ENCODE peak calls at places on chromosomes 16 and 17, in four cellular contexts. One of them, this sample, is unnamed.

GRCh38 chr16:72850863-72851262 is 197.1 kb downstream of the ZFHX3 start:
- DNase-seq in IMR-90: peak
- DNase-seq in uterus: peak
- DNase-seq in endothelial cell of umbilical vein: peak
- DNase-seq in this sample: no peak

GRCh38 chr17:63150994-63151464 is 185.0 kb downstream of the TANC2 start:
- DNase-seq in uterus: no peak
- DNase-seq in IMR-90: peak
- DNase-seq in endothelial cell of umbilical vein: no peak
- DNase-seq in this sample: no peak

GRCh38 chr16:49491736-49492089 is 118.1 kb downstream of the C16orf78 start:
- DNase-seq in uterus: peak
- DNase-seq in endothelial cell of umbilical vein: peak
- DNase-seq in IMR-90: no peak
- DNase-seq in this sample: no peak

GRCh38 chr16:48906076-48906475 is 296.1 kb upstream of the N4BP1 start:
- DNase-seq in uterus: no peak
- DNase-seq in endothelial cell of umbilical vein: no peak
- DNase-seq in IMR-90: no peak
- DNase-seq in this sample: no peak

GRCh38 chr16:52547001-52547833 is at the start of gene TOX3:
- DNase-seq in uterus: no peak
- DNase-seq in IMR-90: no peak
- DNase-seq in endothelial cell of umbilical vein: no peak
- DNase-seq in this sample: no peak

GRCh38 chr17:61411944-61412859 is 12.6 kb downstream of the TBX2 start:
- DNase-seq in endothelial cell of umbilical vein: peak
- DNase-seq in IMR-90: peak
- DNase-seq in uterus: peak
- DNase-seq in this sample: no peak

GRCh38 chr17:42188749-42189650 is 3.7 kb upstream of the HCRT start:
- DNase-seq in uterus: no peak
- DNase-seq in endothelial cell of umbilical vein: no peak
- DNase-seq in IMR-90: no peak
- DNase-seq in this sample: no peak

GRCh38 chr17:33978889-33979288 is 276.2 kb upstream of the CCL2 start:
- DNase-seq in uterus: no peak
- DNase-seq in endothelial cell of umbilical vein: no peak
- DNase-seq in IMR-90: no peak
- DNase-seq in this sample: no peak

GRCh38 chr17:82153295-82153691 is 55.3 kb upstream of the FASN start:
- DNase-seq in uterus: no peak
- DNase-seq in endothelial cell of umbilical vein: no peak
- DNase-seq in IMR-90: no peak
- DNase-seq in this sample: no peak

GRCh38 chr16:59205403-59205802 is 471.3 kb upstream of the GOT2 start:
- DNase-seq in IMR-90: no peak
- DNase-seq in uterus: no peak
- DNase-seq in endothelial cell of umbilical vein: no peak
- DNase-seq in this sample: no peak

GRCh38 chr17:50063516-50064252 is 7.8 kb downstream of the ITGA3 start:
- DNase-seq in IMR-90: peak
- DNase-seq in uterus: no peak
- DNase-seq in endothelial cell of umbilical vein: no peak
- DNase-seq in this sample: no peak

GRCh38 chr16:67470314-67470713 is 10.6 kb downstream of the ATP6V0D1 start:
- DNase-seq in endothelial cell of umbilical vein: no peak
- DNase-seq in IMR-90: no peak
- DNase-seq in uterus: no peak
- DNase-seq in this sample: peak

GRCh38 chr17:11608396-11608795 is 10.1 kb downstream of the DNAH9 start:
- DNase-seq in IMR-90: no peak
- DNase-seq in uterus: peak
- DNase-seq in endothelial cell of umbilical vein: no peak
- DNase-seq in this sample: peak

GRCh38 chr17:17391575-17392370 is 85.0 kb upstream of the MED9 start:
- DNase-seq in IMR-90: no peak
- DNase-seq in uterus: no peak
- DNase-seq in endothelial cell of umbilical vein: no peak
- DNase-seq in this sample: no peak

GRCh38 chr16:84746231-84746630 is 46.4 kb downstream of the USP10 start:
- DNase-seq in uterus: no peak
- DNase-seq in endothelial cell of umbilical vein: no peak
- DNase-seq in IMR-90: no peak
- DNase-seq in this sample: no peak

GRCh38 chr16:72935896-72936295 is 112.0 kb downstream of the ZFHX3 start:
- DNase-seq in endothelial cell of umbilical vein: no peak
- DNase-seq in IMR-90: no peak
- DNase-seq in uterus: no peak
- DNase-seq in this sample: peak

GRCh38 chr17:329794-330420 is 22.7 kb downstream of the RPH3AL start:
- DNase-seq in endothelial cell of umbilical vein: no peak
- DNase-seq in IMR-90: no peak
- DNase-seq in uterus: no peak
- DNase-seq in this sample: no peak

GRCh38 chr17:36938566-36939058 is 1.3 kb downstream of the LHX1 start:
- DNase-seq in IMR-90: no peak
- DNase-seq in endothelial cell of umbilical vein: no peak
- DNase-seq in uterus: no peak
- DNase-seq in this sample: no peak
- H3K4me3 ChIP-seq in IMR-90: no peak
- H3K4me3 ChIP-seq in endothelial cell of umbilical vein: no peak
- H3K4me3 ChIP-seq in uterus: no peak
- H3K4me3 ChIP-seq in this sample: no peak

GRCh38 chr16:64394061-64394460 is 727.8 kb downstream of the CDH11 start:
- DNase-seq in uterus: no peak
- DNase-seq in IMR-90: no peak
- DNase-seq in endothelial cell of umbilical vein: no peak
- DNase-seq in this sample: no peak

GRCh38 chr16:64392456-64392855 is 729.4 kb downstream of the CDH11 start:
- DNase-seq in endothelial cell of umbilical vein: no peak
- DNase-seq in uterus: no peak
- DNase-seq in IMR-90: no peak
- DNase-seq in this sample: no peak

GRCh38 chr16:64391009-64391663 is 730.7 kb downstream of the CDH11 start:
- DNase-seq in IMR-90: peak
- DNase-seq in endothelial cell of umbilical vein: peak
- DNase-seq in uterus: no peak
- DNase-seq in this sample: no peak

DNA sequence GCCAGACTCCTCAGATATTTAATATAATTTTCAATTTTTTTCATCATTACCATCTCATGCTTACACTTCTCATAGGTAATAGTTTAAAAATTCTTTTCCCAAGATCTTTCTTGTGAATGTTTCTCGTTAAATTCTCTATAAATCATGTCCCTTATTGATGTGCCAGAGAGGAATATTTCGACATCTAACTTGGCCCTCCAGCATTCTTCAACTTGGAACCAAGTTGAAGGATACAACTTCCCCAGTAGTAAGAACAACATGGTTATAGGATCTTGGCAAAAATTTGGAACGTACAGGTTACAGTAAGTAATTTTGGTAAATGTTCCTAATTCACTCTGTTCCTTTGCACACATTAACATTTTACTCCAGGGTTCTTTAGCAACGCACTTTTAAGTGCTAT is 731.8 kb downstream of the CDH11 start:
- DNase-seq in IMR-90: no peak
- DNase-seq in uterus: no peak
- DNase-seq in endothelial cell of umbilical vein: no peak
- DNase-seq in this sample: no peak
- H3K27ac ChIP-seq in IMR-90: no peak
- H3K27ac ChIP-seq in uterus: peak
- H3K27ac ChIP-seq in endothelial cell of umbilical vein: no peak
- H3K27ac ChIP-seq in this sample: no peak

DNA sequence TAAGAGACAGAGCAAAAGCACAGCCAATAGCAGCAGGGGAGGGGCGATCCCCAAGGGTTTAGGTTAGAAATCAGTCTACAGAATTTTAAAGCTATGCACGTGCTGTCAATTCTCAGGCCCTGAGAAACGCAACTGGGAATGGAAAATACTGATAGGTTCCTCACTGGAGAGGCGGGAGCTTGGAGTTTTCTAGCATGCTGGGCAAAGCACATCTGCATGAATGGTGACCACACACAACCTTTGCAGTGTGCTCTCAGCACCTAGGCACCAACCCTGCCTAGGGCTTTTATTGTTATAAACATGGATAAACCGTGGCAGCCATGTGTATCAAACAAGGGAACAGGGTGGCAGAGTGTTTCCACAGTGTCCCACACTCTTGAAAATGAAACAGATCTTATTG is 168.0 kb downstream of the AATF start:
- DNase-seq in IMR-90: no peak
- DNase-seq in endothelial cell of umbilical vein: no peak
- DNase-seq in uterus: no peak
- DNase-seq in this sample: no peak
- TF ChIP-seq POLR2A in IMR-90: no peak
- TF ChIP-seq POLR2A in endothelial cell of umbilical vein: no peak
- TF ChIP-seq POLR2A in uterus: no peak
- TF ChIP-seq POLR2A in this sample: no peak

GRCh38 chr17:79065105-79065670 is 9.4 kb upstream of the ENGASE start:
- DNase-seq in uterus: no peak
- DNase-seq in IMR-90: peak
- DNase-seq in endothelial cell of umbilical vein: peak
- DNase-seq in this sample: peak
- H3K4me3 ChIP-seq in uterus: no peak
- H3K4me3 ChIP-seq in IMR-90: no peak
- H3K4me3 ChIP-seq in endothelial cell of umbilical vein: no peak
- H3K4me3 ChIP-seq in this sample: no peak

DNA sequence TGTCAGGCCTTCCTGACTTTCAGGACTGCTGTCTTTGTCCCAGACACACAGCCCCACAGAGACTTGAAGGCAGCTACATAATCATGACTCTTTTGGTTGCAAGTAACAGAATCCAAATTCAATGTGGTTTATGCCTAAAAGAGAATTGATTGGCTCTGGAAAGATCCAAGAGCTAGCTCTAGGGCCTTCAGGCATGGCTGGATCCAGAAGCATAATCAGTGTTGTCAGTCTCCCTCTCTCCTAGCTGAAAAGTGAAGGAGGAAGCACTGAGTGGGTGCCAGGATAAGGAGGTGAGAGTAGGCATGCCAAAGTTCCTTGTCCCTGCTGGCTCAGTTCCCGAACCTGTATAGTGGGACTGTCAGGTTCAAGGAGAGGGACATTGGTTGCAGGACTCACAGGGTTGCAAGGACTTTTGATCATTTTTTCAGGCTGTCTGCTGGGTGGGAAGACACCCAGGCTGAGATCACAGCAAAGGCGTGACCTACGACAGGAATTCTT is 25.5 kb downstream of the SNX20 start:
- DNase-seq in IMR-90: no peak
- DNase-seq in endothelial cell of umbilical vein: no peak
- DNase-seq in uterus: no peak
- DNase-seq in this sample: no peak
- H3K27ac ChIP-seq in IMR-90: no peak
- H3K27ac ChIP-seq in endothelial cell of umbilical vein: no peak
- H3K27ac ChIP-seq in uterus: no peak
- H3K27ac ChIP-seq in this sample: no peak

GRCh38 chr17:76529643-76530488 is 7.6 kb downstream of the CYGB start:
- DNase-seq in endothelial cell of umbilical vein: peak
- DNase-seq in uterus: peak
- DNase-seq in IMR-90: peak
- DNase-seq in this sample: peak

GRCh38 chr17:76529224-76529642 is 8.3 kb downstream of the CYGB start:
- DNase-seq in uterus: peak
- DNase-seq in endothelial cell of umbilical vein: peak
- DNase-seq in IMR-90: peak
- DNase-seq in this sample: peak

GRCh38 chr17:76531501-76532038 is 5.9 kb downstream of the CYGB start:
- DNase-seq in uterus: no peak
- DNase-seq in IMR-90: no peak
- DNase-seq in endothelial cell of umbilical vein: no peak
- DNase-seq in this sample: no peak

GRCh38 chr17:76530826-76531500 is 6.5 kb downstream of the CYGB start:
- DNase-seq in IMR-90: no peak
- DNase-seq in uterus: no peak
- DNase-seq in endothelial cell of umbilical vein: no peak
- DNase-seq in this sample: no peak

DNA sequence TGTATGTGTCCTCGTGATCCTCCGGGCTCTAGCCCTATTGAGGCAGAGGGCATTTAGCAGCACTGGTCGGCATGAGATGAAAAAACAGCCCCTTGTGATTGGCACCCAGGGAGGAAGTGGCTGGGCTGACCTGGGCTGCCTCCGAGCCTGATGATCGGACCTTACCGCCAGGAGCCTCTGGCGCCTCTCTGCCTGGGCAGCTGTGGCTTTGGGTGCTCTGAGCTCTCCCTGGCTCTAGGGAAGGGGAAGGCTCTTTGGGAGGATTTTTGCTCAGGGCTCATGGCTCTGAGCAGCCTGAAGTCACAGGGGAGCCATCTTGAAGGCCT is 7.1 kb downstream of the CYGB start:
- DNase-seq in uterus: no peak
- DNase-seq in IMR-90: no peak
- DNase-seq in endothelial cell of umbilical vein: no peak
- DNase-seq in this sample: no peak
- TF ChIP-seq POLR2A in uterus: no peak
- TF ChIP-seq POLR2A in IMR-90: no peak
- TF ChIP-seq POLR2A in endothelial cell of umbilical vein: no peak
- TF ChIP-seq POLR2A in this sample: no peak

DNA sequence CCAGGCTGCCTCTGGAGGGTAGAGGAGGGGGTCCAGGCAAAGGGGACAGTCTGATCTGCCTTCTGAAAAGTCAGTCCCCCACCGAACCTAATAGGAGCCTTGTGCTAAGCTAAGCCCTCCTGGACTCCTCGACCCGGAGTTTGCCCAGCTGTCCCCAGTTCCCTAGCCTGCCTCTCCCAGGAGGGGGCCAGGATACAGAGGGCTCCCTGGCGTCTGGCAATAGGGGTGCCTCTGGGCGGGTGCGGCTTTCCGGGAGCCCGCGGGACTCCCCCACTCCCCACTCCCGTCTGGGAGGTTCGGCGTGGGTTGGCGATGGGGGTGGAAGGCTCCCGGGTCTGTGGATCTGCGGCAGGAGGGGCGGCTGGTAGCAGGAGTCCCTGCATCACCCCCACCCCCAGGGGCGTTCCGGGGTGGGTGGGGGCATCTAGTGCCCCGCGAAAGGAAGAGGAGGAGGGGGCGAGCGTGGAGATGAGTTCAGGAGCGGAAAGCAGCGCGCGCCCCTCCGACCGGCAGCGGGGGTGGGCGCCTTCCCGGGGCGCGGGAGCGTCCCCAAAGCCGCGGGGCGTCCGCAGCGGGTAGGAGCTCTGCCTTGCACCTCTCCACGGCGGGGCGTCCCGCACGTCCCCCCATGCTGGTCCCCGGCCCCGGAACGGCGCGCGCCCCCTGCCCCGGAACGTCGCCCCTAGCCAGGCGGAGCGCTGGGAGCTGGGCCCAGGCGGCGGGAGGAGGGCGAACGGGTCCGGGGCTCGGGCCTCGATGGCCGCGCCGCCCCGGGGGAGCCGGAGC is 1.1 kb downstream of the GSG1L start:
- DNase-seq in endothelial cell of umbilical vein: no peak
- DNase-seq in uterus: no peak
- DNase-seq in IMR-90: no peak
- DNase-seq in this sample: no peak
- H3K4me3 ChIP-seq in endothelial cell of umbilical vein: no peak
- H3K4me3 ChIP-seq in uterus: no peak
- H3K4me3 ChIP-seq in IMR-90: no peak
- H3K4me3 ChIP-seq in this sample: no peak

GRCh38 chr17:1709971-1710806 is at the start of gene TLCD2:
- DNase-seq in endothelial cell of umbilical vein: peak
- DNase-seq in IMR-90: peak
- DNase-seq in uterus: peak
- DNase-seq in this sample: peak
- H3K27ac ChIP-seq in endothelial cell of umbilical vein: no peak
- H3K27ac ChIP-seq in IMR-90: peak
- H3K27ac ChIP-seq in uterus: peak
- H3K27ac ChIP-seq in this sample: peak

This sample was measured in gastrocnemius medialis.